ENCODE peak calls at places on chromosomes 4 and X, in six cellular contexts. One of them, this sample, is unnamed.
A peak's percentile ranks its signal among the peaks of the same experiment; 100 is the strongest.

GRCh38 chr4:41080964-41081363 is 133.4 kb downstream of the APBB2 start:
- DNase-seq in iris pigment epithelial cell: no peak
- DNase-seq in Jurkat, Clone E6-1: no peak
- DNase-seq in mesenchymal stem cell: no peak
- DNase-seq in lung microvascular endothelial cell: no peak
- DNase-seq in GM13977: no peak
- DNase-seq in this sample: no peak

GRCh38 chr4:60945641-60946040 is 254.5 kb upstream of the ADGRL3 start:
- DNase-seq in lung microvascular endothelial cell: no peak
- DNase-seq in GM13977: no peak
- DNase-seq in Jurkat, Clone E6-1: no peak
- DNase-seq in mesenchymal stem cell: peak; percentile 18
- DNase-seq in iris pigment epithelial cell: peak; percentile 3
- DNase-seq in this sample: no peak

GRCh38 chr4:37440519-37440900 is 196.0 kb downstream of the NWD2 start:
- DNase-seq in Jurkat, Clone E6-1: no peak
- DNase-seq in iris pigment epithelial cell: no peak
- DNase-seq in lung microvascular endothelial cell: no peak
- DNase-seq in GM13977: no peak
- DNase-seq in mesenchymal stem cell: no peak
- DNase-seq in this sample: no peak

GRCh38 chrX:69024931-69025330 is 140.3 kb downstream of the PJA1 start:
- DNase-seq in mesenchymal stem cell: peak; percentile 41
- DNase-seq in Jurkat, Clone E6-1: no peak
- DNase-seq in lung microvascular endothelial cell: no peak
- DNase-seq in iris pigment epithelial cell: peak; percentile 75
- DNase-seq in GM13977: no peak
- DNase-seq in this sample: peak; percentile 87

GRCh38 chr4:88533088-88533790 is 9.7 kb upstream of the PYURF start:
- DNase-seq in iris pigment epithelial cell: peak; percentile 59
- DNase-seq in Jurkat, Clone E6-1: no peak
- DNase-seq in mesenchymal stem cell: peak; percentile 49
- DNase-seq in GM13977: no peak
- DNase-seq in lung microvascular endothelial cell: no peak
- DNase-seq in this sample: no peak

GRCh38 chr4:187780070-187780469 is 215.5 kb upstream of the ZFP42 start:
- DNase-seq in mesenchymal stem cell: no peak
- DNase-seq in Jurkat, Clone E6-1: no peak
- DNase-seq in GM13977: no peak
- DNase-seq in iris pigment epithelial cell: no peak
- DNase-seq in lung microvascular endothelial cell: no peak
- DNase-seq in this sample: no peak

GRCh38 chr4:26619784-26620183 is 35.9 kb downstream of the TBC1D19 start:
- DNase-seq in iris pigment epithelial cell: peak; percentile 77
- DNase-seq in GM13977: no peak
- DNase-seq in mesenchymal stem cell: peak; percentile 54
- DNase-seq in lung microvascular endothelial cell: no peak
- DNase-seq in Jurkat, Clone E6-1: no peak
- DNase-seq in this sample: no peak

GRCh38 chr4:6938237-6938636 is 28.6 kb downstream of the TBC1D14 start:
- DNase-seq in GM13977: no peak
- DNase-seq in lung microvascular endothelial cell: peak; percentile 30
- DNase-seq in Jurkat, Clone E6-1: no peak
- DNase-seq in iris pigment epithelial cell: no peak
- DNase-seq in mesenchymal stem cell: no peak
- DNase-seq in this sample: peak; percentile 88

GRCh38 chrX:30931920-30932319 is 42.9 kb upstream of the TAB3 start:
- DNase-seq in iris pigment epithelial cell: no peak
- DNase-seq in GM13977: no peak
- DNase-seq in lung microvascular endothelial cell: no peak
- DNase-seq in Jurkat, Clone E6-1: no peak
- DNase-seq in mesenchymal stem cell: no peak
- DNase-seq in this sample: no peak

GRCh38 chr4:30920043-30920442 is 199.9 kb downstream of the PCDH7 start:
- DNase-seq in iris pigment epithelial cell: no peak
- DNase-seq in mesenchymal stem cell: peak; percentile 9
- DNase-seq in lung microvascular endothelial cell: no peak
- DNase-seq in GM13977: no peak
- DNase-seq in Jurkat, Clone E6-1: no peak
- DNase-seq in this sample: no peak

GRCh38 chrX:38578152-38578551 is 16.8 kb downstream of the TSPAN7 start:
- DNase-seq in Jurkat, Clone E6-1: no peak
- DNase-seq in mesenchymal stem cell: no peak
- DNase-seq in GM13977: no peak
- DNase-seq in lung microvascular endothelial cell: no peak
- DNase-seq in iris pigment epithelial cell: no peak
- DNase-seq in this sample: no peak

GRCh38 chr4:158496030-158496741 is 25.5 kb upstream of the RXFP1 start:
- DNase-seq in lung microvascular endothelial cell: peak; percentile 51
- DNase-seq in mesenchymal stem cell: no peak
- DNase-seq in Jurkat, Clone E6-1: peak; percentile 4
- DNase-seq in GM13977: peak; percentile 37
- DNase-seq in iris pigment epithelial cell: peak; percentile 14
- DNase-seq in this sample: peak; percentile 42

GRCh38 chrX:152641996-152642395 is 4.3 kb downstream of the GABRQ start:
- DNase-seq in iris pigment epithelial cell: peak; percentile 3
- DNase-seq in lung microvascular endothelial cell: peak; percentile 24
- DNase-seq in Jurkat, Clone E6-1: no peak
- DNase-seq in mesenchymal stem cell: no peak
- DNase-seq in GM13977: no peak
- DNase-seq in this sample: no peak

GRCh38 chr4:153067376-153067775 is 131.3 kb downstream of the FHDC1 start:
- DNase-seq in mesenchymal stem cell: peak; percentile 78
- DNase-seq in GM13977: no peak
- DNase-seq in lung microvascular endothelial cell: no peak
- DNase-seq in Jurkat, Clone E6-1: no peak
- DNase-seq in iris pigment epithelial cell: peak; percentile 29
- DNase-seq in this sample: no peak

GRCh38 chr4:40608628-40609027 is 21.0 kb downstream of the RBM47 start:
- DNase-seq in Jurkat, Clone E6-1: no peak
- DNase-seq in mesenchymal stem cell: no peak
- DNase-seq in lung microvascular endothelial cell: no peak
- DNase-seq in iris pigment epithelial cell: no peak
- DNase-seq in GM13977: no peak
- DNase-seq in this sample: no peak

GRCh38 chrX:56817179-56817578 is 88.1 kb downstream of the NBDY start:
- DNase-seq in Jurkat, Clone E6-1: no peak
- DNase-seq in lung microvascular endothelial cell: no peak
- DNase-seq in iris pigment epithelial cell: no peak
- DNase-seq in mesenchymal stem cell: no peak
- DNase-seq in GM13977: no peak
- DNase-seq in this sample: no peak

GRCh38 chr4:184596617-184597185 is 52.5 kb downstream of the CASP3 start:
- DNase-seq in lung microvascular endothelial cell: no peak
- DNase-seq in Jurkat, Clone E6-1: no peak
- DNase-seq in mesenchymal stem cell: no peak
- DNase-seq in GM13977: no peak
- DNase-seq in iris pigment epithelial cell: peak; percentile 25
- DNase-seq in this sample: no peak

GRCh38 chr4:137677851-137678250 is 145.6 kb upstream of the PCDH18 start:
- DNase-seq in GM13977: no peak
- DNase-seq in iris pigment epithelial cell: peak; percentile 60
- DNase-seq in mesenchymal stem cell: peak; percentile 82
- DNase-seq in lung microvascular endothelial cell: no peak
- DNase-seq in Jurkat, Clone E6-1: no peak
- DNase-seq in this sample: no peak

GRCh38 chr4:177461606-177462005 is 19.4 kb upstream of the AGA start:
- DNase-seq in GM13977: no peak
- DNase-seq in iris pigment epithelial cell: peak; percentile 60
- DNase-seq in mesenchymal stem cell: no peak
- DNase-seq in lung microvascular endothelial cell: no peak
- DNase-seq in Jurkat, Clone E6-1: no peak
- DNase-seq in this sample: no peak

GRCh38 chr4:140013088-140013487 is 140.9 kb downstream of the MAML3 start:
- DNase-seq in Jurkat, Clone E6-1: no peak
- DNase-seq in mesenchymal stem cell: no peak
- DNase-seq in iris pigment epithelial cell: no peak
- DNase-seq in GM13977: no peak
- DNase-seq in lung microvascular endothelial cell: no peak
- DNase-seq in this sample: no peak

GRCh38 chr4:8472166-8472688 is 31.6 kb downstream of the TRMT44 start:
- DNase-seq in lung microvascular endothelial cell: no peak
- DNase-seq in GM13977: no peak
- DNase-seq in mesenchymal stem cell: no peak
- DNase-seq in iris pigment epithelial cell: peak; percentile 12
- DNase-seq in Jurkat, Clone E6-1: no peak
- DNase-seq in this sample: no peak

GRCh38 chr4:140943486-140943885 is 187.3 kb upstream of the TBC1D9 start:
- DNase-seq in iris pigment epithelial cell: peak; percentile 83
- DNase-seq in mesenchymal stem cell: no peak
- DNase-seq in lung microvascular endothelial cell: peak; percentile 4
- DNase-seq in GM13977: no peak
- DNase-seq in Jurkat, Clone E6-1: no peak
- DNase-seq in this sample: no peak

GRCh38 chr4:144645621-144646522 is at the start of gene HHIP:
- DNase-seq in mesenchymal stem cell: peak; percentile 47
- DNase-seq in iris pigment epithelial cell: peak; percentile 55
- DNase-seq in lung microvascular endothelial cell: peak; percentile 90
- DNase-seq in Jurkat, Clone E6-1: peak; percentile 76
- DNase-seq in GM13977: peak; percentile 55
- DNase-seq in this sample: peak; percentile 55

GRCh38 chrX:49191033-49191871 is 5.1 kb upstream of the PRICKLE3 start:
- DNase-seq in Jurkat, Clone E6-1: peak; percentile 99
- DNase-seq in mesenchymal stem cell: peak; percentile 99
- DNase-seq in iris pigment epithelial cell: peak; percentile 100
- DNase-seq in lung microvascular endothelial cell: peak; percentile 99
- DNase-seq in GM13977: peak; percentile 91
- DNase-seq in this sample: peak; percentile 93

GRCh38 chr4:78601013-78601412 is 49.4 kb downstream of the ANXA3 start:
- DNase-seq in iris pigment epithelial cell: no peak
- DNase-seq in Jurkat, Clone E6-1: no peak
- DNase-seq in mesenchymal stem cell: no peak
- DNase-seq in GM13977: peak; percentile 23
- DNase-seq in lung microvascular endothelial cell: no peak
- DNase-seq in this sample: no peak

GRCh38 chr4:123216946-123217345 is 179.6 kb upstream of the SPRY1 start:
- DNase-seq in lung microvascular endothelial cell: no peak
- DNase-seq in iris pigment epithelial cell: no peak
- DNase-seq in GM13977: no peak
- DNase-seq in mesenchymal stem cell: no peak
- DNase-seq in Jurkat, Clone E6-1: no peak
- DNase-seq in this sample: no peak

GRCh38 chrX:19682712-19683331 is 167.5 kb upstream of the MAP3K15 start:
- DNase-seq in iris pigment epithelial cell: peak; percentile 94
- DNase-seq in lung microvascular endothelial cell: peak; percentile 77
- DNase-seq in mesenchymal stem cell: peak; percentile 96
- DNase-seq in GM13977: peak; percentile 23
- DNase-seq in Jurkat, Clone E6-1: peak; percentile 76
- DNase-seq in this sample: peak; percentile 85

GRCh38 chrX:3176439-3176820 is 135.2 kb downstream of the ARSF start:
- DNase-seq in GM13977: no peak
- DNase-seq in lung microvascular endothelial cell: no peak
- DNase-seq in Jurkat, Clone E6-1: no peak
- DNase-seq in mesenchymal stem cell: peak; percentile 71
- DNase-seq in iris pigment epithelial cell: peak; percentile 55
- DNase-seq in this sample: no peak

GRCh38 chr4:171203425-171203824 is 609.8 kb upstream of the GALNTL6 start:
- DNase-seq in Jurkat, Clone E6-1: no peak
- DNase-seq in GM13977: no peak
- DNase-seq in iris pigment epithelial cell: peak; percentile 13
- DNase-seq in mesenchymal stem cell: peak; percentile 5
- DNase-seq in lung microvascular endothelial cell: no peak
- DNase-seq in this sample: no peak

GRCh38 chrX:108331126-108331909 is 106.9 kb downstream of the COL4A6 start:
- DNase-seq in mesenchymal stem cell: no peak
- DNase-seq in iris pigment epithelial cell: no peak
- DNase-seq in Jurkat, Clone E6-1: no peak
- DNase-seq in GM13977: no peak
- DNase-seq in lung microvascular endothelial cell: no peak
- DNase-seq in this sample: no peak

GRCh38 chr4:83216856-83217683 is 67.5 kb downstream of the COQ2 start:
- DNase-seq in Jurkat, Clone E6-1: no peak
- DNase-seq in lung microvascular endothelial cell: no peak
- DNase-seq in iris pigment epithelial cell: no peak
- DNase-seq in GM13977: no peak
- DNase-seq in mesenchymal stem cell: no peak
- DNase-seq in this sample: no peak

GRCh38 chr4:113618205-113618604 is 143.3 kb downstream of the CAMK2D start:
- DNase-seq in Jurkat, Clone E6-1: no peak
- DNase-seq in lung microvascular endothelial cell: no peak
- DNase-seq in iris pigment epithelial cell: no peak
- DNase-seq in mesenchymal stem cell: no peak
- DNase-seq in GM13977: no peak
- DNase-seq in this sample: no peak

GRCh38 chr4:182343435-182343834 is 100.2 kb downstream of the TENM3 start:
- DNase-seq in lung microvascular endothelial cell: no peak
- DNase-seq in GM13977: no peak
- DNase-seq in iris pigment epithelial cell: no peak
- DNase-seq in Jurkat, Clone E6-1: no peak
- DNase-seq in mesenchymal stem cell: no peak
- DNase-seq in this sample: no peak

GRCh38 chrX:132909643-132910042 is 48.8 kb downstream of the HS6ST2 start:
- DNase-seq in lung microvascular endothelial cell: no peak
- DNase-seq in GM13977: no peak
- DNase-seq in Jurkat, Clone E6-1: no peak
- DNase-seq in iris pigment epithelial cell: peak; percentile 83
- DNase-seq in mesenchymal stem cell: peak; percentile 51
- DNase-seq in this sample: no peak

GRCh38 chr4:105588252-105588651 is 35.8 kb downstream of the ARHGEF38 start:
- DNase-seq in Jurkat, Clone E6-1: peak; percentile 67
- DNase-seq in lung microvascular endothelial cell: no peak
- DNase-seq in GM13977: no peak
- DNase-seq in iris pigment epithelial cell: no peak
- DNase-seq in mesenchymal stem cell: no peak
- DNase-seq in this sample: no peak

GRCh38 chrX:79084923-79085322 is 59.6 kb upstream of the GPR174 start:
- DNase-seq in mesenchymal stem cell: no peak
- DNase-seq in lung microvascular endothelial cell: no peak
- DNase-seq in iris pigment epithelial cell: no peak
- DNase-seq in GM13977: no peak
- DNase-seq in Jurkat, Clone E6-1: no peak
- DNase-seq in this sample: no peak